ENCODE peak calls at places on chromosome 6, in eight cellular contexts. One of them, this sample, is unnamed.

GRCh38 chr6:7184502-7184901 is 76.7 kb downstream of the RREB1 start:
- DNase-seq in smooth muscle cell of the brain vasculature: no peak
- DNase-seq in GM13976: no peak
- DNase-seq in EL: peak
- DNase-seq in stimulated activated CD4-positive, alpha-beta T cell treated with anti-CD3 and anti-CD28 coated beads, Interleukin-12 subunit alpha, Interleukin-12 subunit beta, amount 100 ng/mL, for 4 hours: no peak
- DNase-seq in stimulated activated CD8-positive, alpha-beta memory T cell treated with anti-CD3 and anti-CD28 coated beads, Interleukin-12 subunit alpha, Interleukin-12 subunit beta, amount 100 ng/mL, for 4 hours: no peak
- DNase-seq in uterus: no peak
- DNase-seq in NCI-H1417: no peak
- DNase-seq in this sample: no peak

GRCh38 chr6:137157601-137158000 is 15.8 kb downstream of the IL22RA2 start:
- DNase-seq in smooth muscle cell of the brain vasculature: no peak
- DNase-seq in GM13976: no peak
- DNase-seq in EL: no peak
- DNase-seq in stimulated activated CD4-positive, alpha-beta T cell treated with anti-CD3 and anti-CD28 coated beads, Interleukin-12 subunit alpha, Interleukin-12 subunit beta, amount 100 ng/mL, for 4 hours: no peak
- DNase-seq in stimulated activated CD8-positive, alpha-beta memory T cell treated with anti-CD3 and anti-CD28 coated beads, Interleukin-12 subunit alpha, Interleukin-12 subunit beta, amount 100 ng/mL, for 4 hours: no peak
- DNase-seq in uterus: no peak
- DNase-seq in NCI-H1417: no peak
- DNase-seq in this sample: no peak

GRCh38 chr6:474454-475185 is 83.1 kb downstream of the IRF4 start:
- DNase-seq in smooth muscle cell of the brain vasculature: no peak
- DNase-seq in GM13976: peak
- DNase-seq in EL: peak
- DNase-seq in stimulated activated CD4-positive, alpha-beta T cell treated with anti-CD3 and anti-CD28 coated beads, Interleukin-12 subunit alpha, Interleukin-12 subunit beta, amount 100 ng/mL, for 4 hours: peak
- DNase-seq in stimulated activated CD8-positive, alpha-beta memory T cell treated with anti-CD3 and anti-CD28 coated beads, Interleukin-12 subunit alpha, Interleukin-12 subunit beta, amount 100 ng/mL, for 4 hours: peak
- DNase-seq in uterus: no peak
- DNase-seq in NCI-H1417: peak
- DNase-seq in this sample: peak

GRCh38 chr6:32298632-32299336 is 72.9 kb downstream of the TSBP1 start:
- DNase-seq in smooth muscle cell of the brain vasculature: no peak
- DNase-seq in GM13976: no peak
- DNase-seq in EL: peak
- DNase-seq in stimulated activated CD4-positive, alpha-beta T cell treated with anti-CD3 and anti-CD28 coated beads, Interleukin-12 subunit alpha, Interleukin-12 subunit beta, amount 100 ng/mL, for 4 hours: no peak
- DNase-seq in stimulated activated CD8-positive, alpha-beta memory T cell treated with anti-CD3 and anti-CD28 coated beads, Interleukin-12 subunit alpha, Interleukin-12 subunit beta, amount 100 ng/mL, for 4 hours: no peak
- DNase-seq in uterus: no peak
- DNase-seq in NCI-H1417: no peak
- DNase-seq in this sample: no peak

GRCh38 chr6:35280903-35281302 is 16.7 kb upstream of the DEF6 start:
- DNase-seq in smooth muscle cell of the brain vasculature: no peak
- DNase-seq in GM13976: no peak
- DNase-seq in EL: no peak
- DNase-seq in stimulated activated CD4-positive, alpha-beta T cell treated with anti-CD3 and anti-CD28 coated beads, Interleukin-12 subunit alpha, Interleukin-12 subunit beta, amount 100 ng/mL, for 4 hours: no peak
- DNase-seq in stimulated activated CD8-positive, alpha-beta memory T cell treated with anti-CD3 and anti-CD28 coated beads, Interleukin-12 subunit alpha, Interleukin-12 subunit beta, amount 100 ng/mL, for 4 hours: no peak
- DNase-seq in uterus: no peak
- DNase-seq in NCI-H1417: no peak
- DNase-seq in this sample: no peak

GRCh38 chr6:142551145-142551811 is 249.5 kb downstream of the ADGRG6 start:
- DNase-seq in smooth muscle cell of the brain vasculature: no peak
- DNase-seq in GM13976: no peak
- DNase-seq in EL: peak
- DNase-seq in stimulated activated CD4-positive, alpha-beta T cell treated with anti-CD3 and anti-CD28 coated beads, Interleukin-12 subunit alpha, Interleukin-12 subunit beta, amount 100 ng/mL, for 4 hours: peak
- DNase-seq in stimulated activated CD8-positive, alpha-beta memory T cell treated with anti-CD3 and anti-CD28 coated beads, Interleukin-12 subunit alpha, Interleukin-12 subunit beta, amount 100 ng/mL, for 4 hours: peak
- DNase-seq in uterus: no peak
- DNase-seq in NCI-H1417: peak
- DNase-seq in this sample: no peak

GRCh38 chr6:28589952-28590340 is 64.3 kb downstream of the GPX5 start:
- DNase-seq in smooth muscle cell of the brain vasculature: no peak
- DNase-seq in GM13976: no peak
- DNase-seq in EL: peak
- DNase-seq in stimulated activated CD4-positive, alpha-beta T cell treated with anti-CD3 and anti-CD28 coated beads, Interleukin-12 subunit alpha, Interleukin-12 subunit beta, amount 100 ng/mL, for 4 hours: no peak
- DNase-seq in stimulated activated CD8-positive, alpha-beta memory T cell treated with anti-CD3 and anti-CD28 coated beads, Interleukin-12 subunit alpha, Interleukin-12 subunit beta, amount 100 ng/mL, for 4 hours: no peak
- DNase-seq in uterus: no peak
- DNase-seq in NCI-H1417: no peak
- DNase-seq in this sample: no peak

GRCh38 chr6:44642870-44643522 is 255.5 kb downstream of the CDC5L start:
- DNase-seq in smooth muscle cell of the brain vasculature: no peak
- DNase-seq in GM13976: no peak
- DNase-seq in EL: no peak
- DNase-seq in stimulated activated CD4-positive, alpha-beta T cell treated with anti-CD3 and anti-CD28 coated beads, Interleukin-12 subunit alpha, Interleukin-12 subunit beta, amount 100 ng/mL, for 4 hours: peak
- DNase-seq in stimulated activated CD8-positive, alpha-beta memory T cell treated with anti-CD3 and anti-CD28 coated beads, Interleukin-12 subunit alpha, Interleukin-12 subunit beta, amount 100 ng/mL, for 4 hours: no peak
- DNase-seq in uterus: no peak
- DNase-seq in NCI-H1417: peak
- DNase-seq in this sample: no peak

GRCh38 chr6:118102401-118102800 is 195.3 kb downstream of the SLC35F1 start:
- DNase-seq in smooth muscle cell of the brain vasculature: no peak
- DNase-seq in GM13976: no peak
- DNase-seq in EL: no peak
- DNase-seq in stimulated activated CD4-positive, alpha-beta T cell treated with anti-CD3 and anti-CD28 coated beads, Interleukin-12 subunit alpha, Interleukin-12 subunit beta, amount 100 ng/mL, for 4 hours: no peak
- DNase-seq in stimulated activated CD8-positive, alpha-beta memory T cell treated with anti-CD3 and anti-CD28 coated beads, Interleukin-12 subunit alpha, Interleukin-12 subunit beta, amount 100 ng/mL, for 4 hours: no peak
- DNase-seq in uterus: no peak
- DNase-seq in NCI-H1417: no peak
- DNase-seq in this sample: no peak

GRCh38 chr6:145498425-145498824 is 236.9 kb downstream of the EPM2A start:
- DNase-seq in smooth muscle cell of the brain vasculature: no peak
- DNase-seq in GM13976: no peak
- DNase-seq in EL: no peak
- DNase-seq in stimulated activated CD4-positive, alpha-beta T cell treated with anti-CD3 and anti-CD28 coated beads, Interleukin-12 subunit alpha, Interleukin-12 subunit beta, amount 100 ng/mL, for 4 hours: no peak
- DNase-seq in stimulated activated CD8-positive, alpha-beta memory T cell treated with anti-CD3 and anti-CD28 coated beads, Interleukin-12 subunit alpha, Interleukin-12 subunit beta, amount 100 ng/mL, for 4 hours: no peak
- DNase-seq in uterus: no peak
- DNase-seq in NCI-H1417: no peak
- DNase-seq in this sample: no peak

GRCh38 chr6:56860466-56860865 is 94.4 kb upstream of the BEND6 start:
- DNase-seq in smooth muscle cell of the brain vasculature: no peak
- DNase-seq in GM13976: no peak
- DNase-seq in EL: peak
- DNase-seq in stimulated activated CD4-positive, alpha-beta T cell treated with anti-CD3 and anti-CD28 coated beads, Interleukin-12 subunit alpha, Interleukin-12 subunit beta, amount 100 ng/mL, for 4 hours: no peak
- DNase-seq in stimulated activated CD8-positive, alpha-beta memory T cell treated with anti-CD3 and anti-CD28 coated beads, Interleukin-12 subunit alpha, Interleukin-12 subunit beta, amount 100 ng/mL, for 4 hours: no peak
- DNase-seq in uterus: no peak
- DNase-seq in NCI-H1417: peak
- DNase-seq in this sample: no peak

GRCh38 chr6:44892579-44892978 is 435.6 kb upstream of the RUNX2 start:
- DNase-seq in smooth muscle cell of the brain vasculature: no peak
- DNase-seq in GM13976: no peak
- DNase-seq in EL: no peak
- DNase-seq in stimulated activated CD4-positive, alpha-beta T cell treated with anti-CD3 and anti-CD28 coated beads, Interleukin-12 subunit alpha, Interleukin-12 subunit beta, amount 100 ng/mL, for 4 hours: no peak
- DNase-seq in stimulated activated CD8-positive, alpha-beta memory T cell treated with anti-CD3 and anti-CD28 coated beads, Interleukin-12 subunit alpha, Interleukin-12 subunit beta, amount 100 ng/mL, for 4 hours: no peak
- DNase-seq in uterus: no peak
- DNase-seq in NCI-H1417: no peak
- DNase-seq in this sample: no peak

GRCh38 chr6:79313254-79313653 is 78.8 kb upstream of the HMGN3 start:
- DNase-seq in smooth muscle cell of the brain vasculature: no peak
- DNase-seq in GM13976: no peak
- DNase-seq in EL: no peak
- DNase-seq in stimulated activated CD4-positive, alpha-beta T cell treated with anti-CD3 and anti-CD28 coated beads, Interleukin-12 subunit alpha, Interleukin-12 subunit beta, amount 100 ng/mL, for 4 hours: no peak
- DNase-seq in stimulated activated CD8-positive, alpha-beta memory T cell treated with anti-CD3 and anti-CD28 coated beads, Interleukin-12 subunit alpha, Interleukin-12 subunit beta, amount 100 ng/mL, for 4 hours: no peak
- DNase-seq in uterus: no peak
- DNase-seq in NCI-H1417: no peak
- DNase-seq in this sample: no peak

GRCh38 chr6:152356659-152357058 is 280.5 kb downstream of the SYNE1 start:
- DNase-seq in smooth muscle cell of the brain vasculature: no peak
- DNase-seq in GM13976: peak
- DNase-seq in EL: peak
- DNase-seq in stimulated activated CD4-positive, alpha-beta T cell treated with anti-CD3 and anti-CD28 coated beads, Interleukin-12 subunit alpha, Interleukin-12 subunit beta, amount 100 ng/mL, for 4 hours: no peak
- DNase-seq in stimulated activated CD8-positive, alpha-beta memory T cell treated with anti-CD3 and anti-CD28 coated beads, Interleukin-12 subunit alpha, Interleukin-12 subunit beta, amount 100 ng/mL, for 4 hours: no peak
- DNase-seq in uterus: no peak
- DNase-seq in NCI-H1417: peak
- DNase-seq in this sample: peak

GRCh38 chr6:18561006-18561750 is 174.0 kb downstream of the RNF144B start:
- DNase-seq in smooth muscle cell of the brain vasculature: no peak
- DNase-seq in GM13976: no peak
- DNase-seq in EL: no peak
- DNase-seq in stimulated activated CD4-positive, alpha-beta T cell treated with anti-CD3 and anti-CD28 coated beads, Interleukin-12 subunit alpha, Interleukin-12 subunit beta, amount 100 ng/mL, for 4 hours: no peak
- DNase-seq in stimulated activated CD8-positive, alpha-beta memory T cell treated with anti-CD3 and anti-CD28 coated beads, Interleukin-12 subunit alpha, Interleukin-12 subunit beta, amount 100 ng/mL, for 4 hours: no peak
- DNase-seq in uterus: no peak
- DNase-seq in NCI-H1417: no peak
- DNase-seq in this sample: no peak

GRCh38 chr6:8029243-8029870 is 34.8 kb downstream of the BLOC1S5 start:
- DNase-seq in smooth muscle cell of the brain vasculature: no peak
- DNase-seq in GM13976: no peak
- DNase-seq in EL: peak
- DNase-seq in stimulated activated CD4-positive, alpha-beta T cell treated with anti-CD3 and anti-CD28 coated beads, Interleukin-12 subunit alpha, Interleukin-12 subunit beta, amount 100 ng/mL, for 4 hours: no peak
- DNase-seq in stimulated activated CD8-positive, alpha-beta memory T cell treated with anti-CD3 and anti-CD28 coated beads, Interleukin-12 subunit alpha, Interleukin-12 subunit beta, amount 100 ng/mL, for 4 hours: no peak
- DNase-seq in uterus: no peak
- DNase-seq in NCI-H1417: no peak
- DNase-seq in this sample: no peak

GRCh38 chr6:147065786-147066185 is 138.4 kb upstream of the STXBP5 start:
- DNase-seq in smooth muscle cell of the brain vasculature: no peak
- DNase-seq in GM13976: no peak
- DNase-seq in EL: no peak
- DNase-seq in stimulated activated CD4-positive, alpha-beta T cell treated with anti-CD3 and anti-CD28 coated beads, Interleukin-12 subunit alpha, Interleukin-12 subunit beta, amount 100 ng/mL, for 4 hours: no peak
- DNase-seq in stimulated activated CD8-positive, alpha-beta memory T cell treated with anti-CD3 and anti-CD28 coated beads, Interleukin-12 subunit alpha, Interleukin-12 subunit beta, amount 100 ng/mL, for 4 hours: no peak
- DNase-seq in uterus: no peak
- DNase-seq in NCI-H1417: peak
- DNase-seq in this sample: no peak

GRCh38 chr6:36724514-36725385 is 27.1 kb downstream of the RAB44 start:
- DNase-seq in smooth muscle cell of the brain vasculature: peak
- DNase-seq in GM13976: peak
- DNase-seq in EL: peak
- DNase-seq in stimulated activated CD4-positive, alpha-beta T cell treated with anti-CD3 and anti-CD28 coated beads, Interleukin-12 subunit alpha, Interleukin-12 subunit beta, amount 100 ng/mL, for 4 hours: peak
- DNase-seq in stimulated activated CD8-positive, alpha-beta memory T cell treated with anti-CD3 and anti-CD28 coated beads, Interleukin-12 subunit alpha, Interleukin-12 subunit beta, amount 100 ng/mL, for 4 hours: no peak
- DNase-seq in uterus: peak
- DNase-seq in NCI-H1417: peak
- DNase-seq in this sample: peak

GRCh38 chr6:3825331-3825831 is 23.8 kb upstream of the FAM50B start:
- DNase-seq in smooth muscle cell of the brain vasculature: no peak
- DNase-seq in GM13976: no peak
- DNase-seq in EL: peak
- DNase-seq in stimulated activated CD4-positive, alpha-beta T cell treated with anti-CD3 and anti-CD28 coated beads, Interleukin-12 subunit alpha, Interleukin-12 subunit beta, amount 100 ng/mL, for 4 hours: no peak
- DNase-seq in stimulated activated CD8-positive, alpha-beta memory T cell treated with anti-CD3 and anti-CD28 coated beads, Interleukin-12 subunit alpha, Interleukin-12 subunit beta, amount 100 ng/mL, for 4 hours: no peak
- DNase-seq in uterus: peak
- DNase-seq in NCI-H1417: no peak
- DNase-seq in this sample: no peak

This sample was measured in GM10248.